ENCODE peak calls at places on chromosomes 3 and 15, in five cellular contexts. H is M059J; S is GM06990; U is naive thymus-derived CD4-positive, alpha-beta T cell; Q is amniotic stem cell. D is an unnamed sample.

GRCh38 chr15:63374686-63375520 is 6.7 kb downstream of the CA12 start:
- DNase-seq in H (peak; percentile 83), S (no peak), U (no peak), Q (peak; percentile 28), D (peak; percentile 43)

GRCh38 chr3:157233923-157234322 is 74.0 kb upstream of the CCNL1 start:
- DNase-seq in H (no peak), S (no peak), U (no peak), Q (no peak), D (no peak)

GRCh38 chr3:125443923-125444322 is 68.8 kb upstream of the ZNF148 start:
- DNase-seq in H (peak; percentile 61), S (no peak), U (no peak), Q (peak; percentile 23), D (no peak)

GRCh38 chr3:171704002-171704401 is 106.3 kb downstream of the PLD1 start:
- DNase-seq in H (peak; percentile 59), S (no peak), U (no peak), Q (no peak), D (no peak)

GRCh38 chr3:30292192-30292893 is 314.1 kb upstream of the TGFBR2 start:
- DNase-seq in H (peak; percentile 43), S (no peak), U (no peak), Q (no peak), D (no peak)

GRCh38 chr3:53513556-53514190 is 19.3 kb downstream of the CACNA1D start:
- DNase-seq in H (peak; percentile 16), S (no peak), U (no peak), Q (no peak), D (no peak)

GRCh38 chr3:67381667-67382272 is 272.6 kb downstream of the SUCLG2 start:
- DNase-seq in H (peak; percentile 2), S (no peak), U (no peak), Q (no peak), D (peak; percentile 37)

GRCh38 chr3:36227982-36228381 is 152.3 kb upstream of the STAC start:
- DNase-seq in H (no peak), S (no peak), U (no peak), Q (no peak), D (no peak)

GRCh38 chr15:79170256-79170664 is 79.7 kb upstream of the RASGRF1 start:
- DNase-seq in H (peak; percentile 48), S (no peak), U (no peak), Q (no peak), D (peak; percentile 51)

GRCh38 chr3:128923607-128924385 is 44.4 kb downstream of the ACAD9 start:
- DNase-seq in H (no peak), S (no peak), U (no peak), Q (no peak), D (no peak)

GRCh38 chr15:82854554-82854953 is 45.1 kb downstream of the WHAMM start:
- DNase-seq in H (no peak), S (no peak), U (no peak), Q (no peak), D (no peak)

GRCh38 chr3:47324278-47324865 is 41.6 kb downstream of the KLHL18 start:
- DNase-seq in H (peak; percentile 69), S (no peak), U (no peak), Q (peak; percentile 81), D (peak; percentile 89)

GRCh38 chr15:68407886-68408500 is 24.0 kb downstream of the ITGA11 start:
- DNase-seq in H (no peak), S (no peak), U (no peak), Q (no peak), D (no peak)

GRCh38 chr3:150223090-150223489 is 185.0 kb upstream of the TSC22D2 start:
- DNase-seq in H (no peak), S (no peak), U (no peak), Q (no peak), D (no peak)

D was measured in hepatocyte.